ENCODE peak calls at places on chromosomes 3 and 15, in four cellular contexts. Z, T, X and H are unnamed samples.

GRCh38 chr15:77821959-77822256 is 189.2 kb upstream of the LINGO1 start:
- DNase-seq in Z (no peak), T (no peak), X (no peak), H (no peak)

GRCh38 chr3:48990636-48991421 is 788 bp downstream of the P4HTM start:
- DNase-seq in Z (peak), T (no peak), X (peak), H (peak)

GRCh38 chr3:8622873-8623725 is 21.5 kb downstream of the SSUH2 start:
- DNase-seq in Z (peak), T (peak), X (peak), H (peak)

GRCh38 chr3:82741346-82741745 is 979.9 kb upstream of the GBE1 start:
- DNase-seq in Z (no peak), T (no peak), X (no peak), H (no peak)

GRCh38 chr3:194134231-194134756 is 1.7 kb upstream of the HES1 start:
- DNase-seq in Z (peak), T (no peak), X (peak), H (no peak)

GRCh38 chr3:116338713-116339112 is 106.6 kb downstream of the LSAMP start:
- DNase-seq in Z (no peak), T (no peak), X (no peak), H (peak)

GRCh38 chr3:56190130-56190529 is 278.1 kb downstream of the ERC2 start:
- DNase-seq in Z (no peak), T (no peak), X (no peak), H (no peak)

GRCh38 chr3:156532730-156533129 is 22.2 kb downstream of the SSR3 start:
- DNase-seq in Z (no peak), T (no peak), X (no peak), H (no peak)

GRCh38 chr3:152385761-152386160 is 117.0 kb downstream of the MBNL1 start:
- DNase-seq in Z (peak), T (peak), X (no peak), H (peak)

GRCh38 chr3:51709675-51710074 is 2.8 kb downstream of the GRM2 start:
- DNase-seq in Z (no peak), T (no peak), X (peak), H (no peak)

GRCh38 chr3:141876381-141876890 is at the start of gene ATP1B3:
- DNase-seq in Z (peak), T (peak), X (peak), H (peak)

GRCh38 chr3:15332405-15333098 is at the start of gene SH3BP5:
- DNase-seq in Z (peak), T (peak), X (peak), H (peak)

GRCh38 chr15:51227967-51228783 is 110.2 kb downstream of the CYP19A1 start:
- DNase-seq in Z (peak), T (peak), X (peak), H (peak)

GRCh38 chr3:44648564-44649229 is at the start of gene ZNF35:
- DNase-seq in Z (peak), T (peak), X (peak), H (peak)